ENCODE peak calls at places on chromosomes 7 and 10, in seven cellular contexts. One of them, this sample, is unnamed.

GRCh38 chr7:30626984-30627383 is 32.3 kb downstream of the GARS1 start:
- DNase-seq in IMR-90: peak; percentile 6
- DNase-seq in ovary: no peak
- DNase-seq in fibroblast of the aortic adventitia: no peak
- DNase-seq in fibroblast of lung: no peak
- DNase-seq in Peyer's patch: no peak
- DNase-seq in GM13976: no peak
- DNase-seq in this sample: no peak

GRCh38 chr10:128367807-128368206 is 241.6 kb upstream of the MKI67 start:
- DNase-seq in fibroblast of the aortic adventitia: no peak
- DNase-seq in IMR-90: no peak
- DNase-seq in fibroblast of lung: no peak
- DNase-seq in GM13976: no peak
- DNase-seq in ovary: no peak
- DNase-seq in Peyer's patch: no peak
- DNase-seq in this sample: no peak

GRCh38 chr7:131068604-131069021 is 259.1 kb upstream of the MKLN1 start:
- DNase-seq in ovary: no peak
- DNase-seq in Peyer's patch: no peak
- DNase-seq in fibroblast of lung: peak; percentile 40
- DNase-seq in fibroblast of the aortic adventitia: peak; percentile 51
- DNase-seq in IMR-90: peak; percentile 65
- DNase-seq in GM13976: no peak
- DNase-seq in this sample: no peak

GRCh38 chr7:84492565-84493034 is 298.0 kb upstream of the SEMA3A start:
- DNase-seq in GM13976: no peak
- DNase-seq in fibroblast of lung: no peak
- DNase-seq in fibroblast of the aortic adventitia: no peak
- DNase-seq in IMR-90: no peak
- DNase-seq in Peyer's patch: no peak
- DNase-seq in ovary: no peak
- DNase-seq in this sample: no peak

GRCh38 chr10:73553726-73554125 is 37.4 kb downstream of the USP54 start:
- DNase-seq in fibroblast of lung: no peak
- DNase-seq in GM13976: no peak
- DNase-seq in IMR-90: no peak
- DNase-seq in fibroblast of the aortic adventitia: no peak
- DNase-seq in ovary: no peak
- DNase-seq in Peyer's patch: no peak
- DNase-seq in this sample: no peak

GRCh38 chr10:88028654-88029053 is 165.2 kb downstream of the PTEN start:
- DNase-seq in Peyer's patch: no peak
- DNase-seq in IMR-90: no peak
- DNase-seq in fibroblast of lung: no peak
- DNase-seq in GM13976: no peak
- DNase-seq in fibroblast of the aortic adventitia: no peak
- DNase-seq in ovary: no peak
- DNase-seq in this sample: no peak

GRCh38 chr7:111560773-111561658 is 1.3 kb downstream of the IMMP2L start:
- DNase-seq in Peyer's patch: no peak
- DNase-seq in IMR-90: peak; percentile 50
- DNase-seq in fibroblast of the aortic adventitia: peak; percentile 60
- DNase-seq in GM13976: no peak
- DNase-seq in ovary: no peak
- DNase-seq in fibroblast of lung: peak; percentile 37
- DNase-seq in this sample: peak; percentile 8

GRCh38 chr10:601356-601963 is 88.0 kb downstream of the DIP2C start:
- DNase-seq in GM13976: no peak
- DNase-seq in Peyer's patch: no peak
- DNase-seq in ovary: no peak
- DNase-seq in fibroblast of the aortic adventitia: no peak
- DNase-seq in fibroblast of lung: peak; percentile 55
- DNase-seq in IMR-90: no peak
- DNase-seq in this sample: no peak

GRCh38 chr10:34102237-34102673 is 712.8 kb downstream of the PARD3 start:
- DNase-seq in ovary: peak; percentile 68
- DNase-seq in fibroblast of lung: peak; percentile 50
- DNase-seq in fibroblast of the aortic adventitia: peak; percentile 90
- DNase-seq in GM13976: no peak
- DNase-seq in Peyer's patch: no peak
- DNase-seq in IMR-90: peak; percentile 78
- DNase-seq in this sample: no peak

GRCh38 chr7:99272476-99273045 is at the start of gene MYH16:
- DNase-seq in IMR-90: peak; percentile 57
- DNase-seq in fibroblast of lung: peak; percentile 55
- DNase-seq in Peyer's patch: no peak
- DNase-seq in GM13976: no peak
- DNase-seq in ovary: no peak
- DNase-seq in fibroblast of the aortic adventitia: no peak
- DNase-seq in this sample: no peak

GRCh38 chr7:99275496-99275895 is 2.9 kb downstream of the MYH16 start:
- DNase-seq in IMR-90: no peak
- DNase-seq in fibroblast of the aortic adventitia: no peak
- DNase-seq in fibroblast of lung: no peak
- DNase-seq in GM13976: no peak
- DNase-seq in ovary: no peak
- DNase-seq in Peyer's patch: no peak
- DNase-seq in this sample: no peak

DNA sequence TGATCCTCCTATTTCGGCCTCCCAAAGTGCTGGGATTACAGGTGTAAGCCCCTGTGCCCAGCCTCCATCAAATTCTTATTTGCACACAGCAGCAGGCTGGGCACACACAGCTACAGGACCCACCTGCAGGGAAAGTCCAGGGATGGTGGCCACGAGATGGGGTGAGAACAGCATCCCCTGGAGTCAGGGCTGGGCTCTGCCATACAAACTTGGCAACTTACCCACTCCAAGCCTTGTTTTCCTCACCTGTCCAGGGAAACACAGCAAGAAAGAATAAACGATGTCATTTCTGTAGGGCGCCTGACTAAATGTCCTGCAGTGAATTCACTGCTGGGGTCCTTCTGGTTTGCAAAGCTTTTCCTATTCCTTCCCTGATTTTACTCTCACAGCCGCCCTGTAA is 5.5 kb downstream of the MYH16 start:
- DNase-seq in IMR-90: no peak
- DNase-seq in ovary: no peak
- DNase-seq in Peyer's patch: no peak
- DNase-seq in GM13976: no peak
- DNase-seq in fibroblast of the aortic adventitia: no peak
- DNase-seq in fibroblast of lung: no peak
- DNase-seq in this sample: no peak
- TF ChIP-seq CTCF in IMR-90: no peak
- TF ChIP-seq CTCF in ovary: no peak
- TF ChIP-seq CTCF in Peyer's patch: no peak
- TF ChIP-seq CTCF in GM13976: no peak
- TF ChIP-seq CTCF in fibroblast of the aortic adventitia: no peak
- TF ChIP-seq CTCF in fibroblast of lung: no peak
- TF ChIP-seq CTCF in this sample: no peak

DNA sequence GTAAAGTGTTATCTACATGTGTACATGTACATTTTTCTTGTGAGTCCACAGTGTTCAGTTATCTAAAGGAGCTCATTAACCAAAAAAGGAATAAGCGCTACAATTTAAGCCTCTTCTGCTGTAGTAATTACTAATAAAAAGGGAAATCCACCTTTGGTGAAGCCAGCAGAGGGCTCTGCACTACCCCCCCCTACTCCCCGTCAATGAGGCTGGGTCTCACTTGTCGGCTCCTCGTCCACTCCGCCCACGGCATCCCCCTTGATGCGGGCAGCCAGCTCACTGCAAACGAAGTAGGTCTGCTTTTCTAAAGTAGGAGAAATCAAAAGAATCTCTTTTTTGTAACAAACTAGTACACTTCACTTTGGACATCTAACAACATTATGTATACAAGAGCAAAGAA is 4.7 kb upstream of the WASHC2A start:
- DNase-seq in ovary: no peak
- DNase-seq in GM13976: peak; percentile 10
- DNase-seq in fibroblast of the aortic adventitia: no peak
- DNase-seq in fibroblast of lung: peak; percentile 7
- DNase-seq in Peyer's patch: no peak
- DNase-seq in IMR-90: no peak
- DNase-seq in this sample: no peak
- TF ChIP-seq CTCF in ovary: no peak
- TF ChIP-seq CTCF in GM13976: peak; percentile 5
- TF ChIP-seq CTCF in fibroblast of the aortic adventitia: no peak
- TF ChIP-seq CTCF in fibroblast of lung: no peak
- TF ChIP-seq CTCF in Peyer's patch: no peak
- TF ChIP-seq CTCF in IMR-90: peak; percentile 7
- TF ChIP-seq CTCF in this sample: no peak

GRCh38 chr10:106378251-106378650 is 786.3 kb downstream of the SORCS1 start:
- DNase-seq in fibroblast of the aortic adventitia: no peak
- DNase-seq in ovary: no peak
- DNase-seq in IMR-90: no peak
- DNase-seq in GM13976: no peak
- DNase-seq in fibroblast of lung: no peak
- DNase-seq in Peyer's patch: no peak
- DNase-seq in this sample: no peak
- TF ChIP-seq CTCF in fibroblast of the aortic adventitia: no peak
- TF ChIP-seq CTCF in ovary: no peak
- TF ChIP-seq CTCF in IMR-90: no peak
- TF ChIP-seq CTCF in GM13976: no peak
- TF ChIP-seq CTCF in fibroblast of lung: no peak
- TF ChIP-seq CTCF in Peyer's patch: no peak
- TF ChIP-seq CTCF in this sample: no peak

DNA sequence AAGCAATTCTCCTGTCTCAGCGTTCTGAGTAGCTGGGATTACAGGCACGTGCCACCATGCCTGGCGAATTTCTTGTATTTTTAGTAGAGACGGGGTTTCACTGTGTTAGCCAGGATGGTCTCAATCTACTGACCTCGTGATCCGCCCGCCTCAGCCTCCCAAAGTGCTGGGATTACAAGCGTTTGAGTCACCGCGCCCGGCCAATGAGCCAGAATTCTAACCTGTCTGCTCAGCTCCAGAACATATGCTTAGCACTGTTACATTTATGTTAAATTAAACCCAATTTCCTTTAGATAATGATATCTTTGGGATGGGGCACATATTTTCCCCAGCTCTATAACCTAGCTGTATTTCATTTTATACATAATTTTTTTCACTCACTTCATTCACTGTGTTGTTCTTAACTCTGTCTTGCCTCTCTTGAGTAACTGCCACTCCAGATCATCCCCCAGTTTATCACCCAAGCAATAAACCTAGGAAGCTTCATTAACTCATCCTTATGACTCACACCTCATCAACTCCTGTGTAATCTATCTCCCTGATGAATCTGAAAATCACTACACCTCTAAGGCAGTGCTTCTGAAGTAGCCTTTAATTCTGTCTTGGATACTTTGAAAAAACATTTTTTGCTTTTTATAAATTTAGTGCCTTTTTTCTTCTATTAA is 559.7 kb upstream of the ZWINT start:
- DNase-seq in ovary: no peak
- DNase-seq in IMR-90: no peak
- DNase-seq in GM13976: no peak
- DNase-seq in fibroblast of the aortic adventitia: no peak
- DNase-seq in fibroblast of lung: no peak
- DNase-seq in Peyer's patch: no peak
- DNase-seq in this sample: no peak
- TF ChIP-seq CTCF in ovary: no peak
- TF ChIP-seq CTCF in IMR-90: no peak
- TF ChIP-seq CTCF in GM13976: no peak
- TF ChIP-seq CTCF in fibroblast of the aortic adventitia: no peak
- TF ChIP-seq CTCF in fibroblast of lung: no peak
- TF ChIP-seq CTCF in Peyer's patch: no peak
- TF ChIP-seq CTCF in this sample: no peak

DNA sequence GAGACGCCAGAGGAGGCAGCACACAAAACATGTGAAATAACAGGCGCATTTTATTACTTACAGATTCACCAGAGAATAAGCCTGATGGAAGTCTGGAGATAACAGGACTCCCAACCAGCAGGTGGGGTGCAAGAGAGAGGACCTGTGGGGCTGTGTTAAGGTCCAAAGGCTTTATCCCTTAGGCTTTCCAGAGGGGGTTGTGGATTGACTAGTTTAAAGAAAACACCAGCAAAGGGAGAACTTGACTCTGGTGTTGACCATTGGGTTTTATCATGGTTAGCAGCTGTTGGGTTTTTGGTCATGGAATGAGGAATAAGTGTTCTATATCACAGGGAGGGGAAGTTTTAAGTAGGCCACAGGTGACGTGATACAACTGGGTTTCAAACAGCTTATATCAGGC is 1.6 kb upstream of the CRPPA start:
- DNase-seq in IMR-90: no peak
- DNase-seq in fibroblast of the aortic adventitia: no peak
- DNase-seq in ovary: no peak
- DNase-seq in GM13976: no peak
- DNase-seq in fibroblast of lung: no peak
- DNase-seq in Peyer's patch: no peak
- DNase-seq in this sample: no peak
- TF ChIP-seq CTCF in IMR-90: no peak
- TF ChIP-seq CTCF in fibroblast of the aortic adventitia: no peak
- TF ChIP-seq CTCF in ovary: no peak
- TF ChIP-seq CTCF in GM13976: no peak
- TF ChIP-seq CTCF in fibroblast of lung: no peak
- TF ChIP-seq CTCF in Peyer's patch: no peak
- TF ChIP-seq CTCF in this sample: no peak

This sample was measured in GM20000.